ENCODE peak calls at places on chromosome 5, in six cellular contexts. H is fibroblast of lung; L is midbrain; E is CD4-positive, alpha-beta memory T cell; C is T-helper 1 cell; P is GM18507. R is an unnamed sample.

GRCh38 chr5:26012078-26012477 is 1026.3 kb downstream of the CDH9 start:
- DNase-seq in L (no peak), P (no peak), E (no peak), H (no peak), C (no peak), R (no peak)

GRCh38 chr5:96252596-96252995 is 180.5 kb downstream of the PCSK1 start:
- DNase-seq in E (no peak), L (no peak), H (no peak), C (no peak), P (no peak), R (no peak)

GRCh38 chr5:116045821-116046220 is 13.5 kb downstream of the ARL14EPL start:
- DNase-seq in P (no peak), H (no peak), L (no peak), C (no peak), E (no peak), R (no peak)

GRCh38 chr5:157502143-157502647 is 42.2 kb downstream of the NIPAL4 start:
- DNase-seq in C (no peak), H (no peak), P (peak; percentile 23), E (no peak), L (peak; percentile 17), R (no peak)

GRCh38 chr5:55324815-55325418 is 17.1 kb downstream of the MTREX start:
- DNase-seq in C (no peak), P (no peak), H (peak; percentile 74), E (no peak), L (peak; percentile 31), R (no peak)

GRCh38 chr5:150021491-150022162 is 21.1 kb downstream of the HMGXB3 start:
- DNase-seq in P (no peak), C (no peak), H (peak; percentile 42), L (no peak), E (no peak), R (no peak)

GRCh38 chr5:53114988-53115387 is 5.4 kb upstream of the MOCS2 start:
- DNase-seq in C (no peak), E (no peak), H (peak; percentile 40), L (no peak), P (no peak), R (no peak)

GRCh38 chr5:31864015-31864414 is 225.1 kb downstream of the PDZD2 start:
- DNase-seq in L (no peak), E (no peak), P (no peak), H (no peak), C (no peak), R (no peak)

GRCh38 chr5:169344629-169345028 is 43.7 kb upstream of the SLIT3 start:
- DNase-seq in E (no peak), P (no peak), H (no peak), C (no peak), L (no peak), R (no peak)

GRCh38 chr5:132176543-132176945 is 51.1 kb downstream of the P4HA2 start:
- DNase-seq in C (no peak), H (no peak), P (no peak), E (no peak), L (no peak), R (no peak)

GRCh38 chr5:119655081-119655480 is 25.7 kb downstream of the FAM170A start:
- DNase-seq in P (no peak), L (no peak), H (peak; percentile 64), C (no peak), E (no peak), R (no peak)

GRCh38 chr5:13745508-13745907 is 199.0 kb downstream of the DNAH5 start:
- DNase-seq in E (no peak), H (no peak), P (no peak), L (no peak), C (no peak), R (no peak)

GRCh38 chr5:127564002-127564769 is 46.7 kb downstream of the PRRC1 start:
- DNase-seq in E (peak; percentile 42), P (no peak), H (peak; percentile 74), L (peak; percentile 64), C (no peak), R (peak; percentile 38)

GRCh38 chr5:9663891-9664290 is 33.7 kb upstream of the TAS2R1 start:
- DNase-seq in H (no peak), C (no peak), P (no peak), E (no peak), L (no peak), R (no peak)

GRCh38 chr5:68333649-68334549 is 118.3 kb downstream of the PIK3R1 start:
- DNase-seq in H (peak; percentile 91), P (no peak), C (no peak), L (no peak), E (no peak), R (no peak)

GRCh38 chr5:177369050-177369912 is 11.6 kb downstream of the RGS14 start:
- DNase-seq in L (no peak), P (no peak), H (no peak), C (no peak), E (peak; percentile 33), R (no peak)